ENCODE peak calls at places on chromosomes 6 and 20, in five cellular contexts. One of them, this sample, is unnamed.

GRCh38 chr6:27280064-27280539 is 32.0 kb downstream of the POM121L2 start:
- DNase-seq in stimulated activated CD8-positive, alpha-beta memory T cell treated with anti-CD3 and anti-CD28 coated beads, Interleukin-7, amount 100 ng/mL, for 1 hour: no peak
- DNase-seq in substantia nigra: no peak
- DNase-seq in fibroblast of the aortic adventitia: peak
- DNase-seq in mucosa of gallbladder: no peak
- DNase-seq in this sample: no peak

GRCh38 chr6:32785781-32786533 is 22.6 kb upstream of the HLA-DQB2 start:
- DNase-seq in stimulated activated CD8-positive, alpha-beta memory T cell treated with anti-CD3 and anti-CD28 coated beads, Interleukin-7, amount 100 ng/mL, for 1 hour: no peak
- DNase-seq in mucosa of gallbladder: peak
- DNase-seq in substantia nigra: peak
- DNase-seq in fibroblast of the aortic adventitia: peak
- DNase-seq in this sample: no peak

GRCh38 chr6:41438746-41439145 is 103.3 kb downstream of the NCR2 start:
- DNase-seq in mucosa of gallbladder: no peak
- DNase-seq in substantia nigra: no peak
- DNase-seq in stimulated activated CD8-positive, alpha-beta memory T cell treated with anti-CD3 and anti-CD28 coated beads, Interleukin-7, amount 100 ng/mL, for 1 hour: no peak
- DNase-seq in fibroblast of the aortic adventitia: no peak
- DNase-seq in this sample: no peak

GRCh38 chr6:10381133-10381829 is 33.6 kb downstream of the TFAP2A start:
- DNase-seq in substantia nigra: no peak
- DNase-seq in fibroblast of the aortic adventitia: no peak
- DNase-seq in mucosa of gallbladder: no peak
- DNase-seq in stimulated activated CD8-positive, alpha-beta memory T cell treated with anti-CD3 and anti-CD28 coated beads, Interleukin-7, amount 100 ng/mL, for 1 hour: no peak
- DNase-seq in this sample: no peak

GRCh38 chr6:109473120-109473519 is 9.9 kb downstream of the ZBTB24 start:
- DNase-seq in substantia nigra: no peak
- DNase-seq in mucosa of gallbladder: no peak
- DNase-seq in stimulated activated CD8-positive, alpha-beta memory T cell treated with anti-CD3 and anti-CD28 coated beads, Interleukin-7, amount 100 ng/mL, for 1 hour: no peak
- DNase-seq in fibroblast of the aortic adventitia: no peak
- DNase-seq in this sample: no peak

GRCh38 chr6:125816828-125817280 is 26.1 kb downstream of the NCOA7 start:
- DNase-seq in substantia nigra: no peak
- DNase-seq in mucosa of gallbladder: no peak
- DNase-seq in fibroblast of the aortic adventitia: no peak
- DNase-seq in stimulated activated CD8-positive, alpha-beta memory T cell treated with anti-CD3 and anti-CD28 coated beads, Interleukin-7, amount 100 ng/mL, for 1 hour: no peak
- DNase-seq in this sample: no peak

GRCh38 chr20:44901972-44902371 is 7.9 kb upstream of the PABPC1L start:
- DNase-seq in substantia nigra: peak
- DNase-seq in stimulated activated CD8-positive, alpha-beta memory T cell treated with anti-CD3 and anti-CD28 coated beads, Interleukin-7, amount 100 ng/mL, for 1 hour: no peak
- DNase-seq in mucosa of gallbladder: no peak
- DNase-seq in fibroblast of the aortic adventitia: peak
- DNase-seq in this sample: no peak

GRCh38 chr6:157244175-157244574 is 79.1 kb downstream of the TMEM242 start:
- DNase-seq in mucosa of gallbladder: peak
- DNase-seq in substantia nigra: no peak
- DNase-seq in stimulated activated CD8-positive, alpha-beta memory T cell treated with anti-CD3 and anti-CD28 coated beads, Interleukin-7, amount 100 ng/mL, for 1 hour: no peak
- DNase-seq in fibroblast of the aortic adventitia: peak
- DNase-seq in this sample: no peak

GRCh38 chr6:75128881-75129570 is 76.8 kb downstream of the COL12A1 start:
- DNase-seq in substantia nigra: no peak
- DNase-seq in fibroblast of the aortic adventitia: peak
- DNase-seq in stimulated activated CD8-positive, alpha-beta memory T cell treated with anti-CD3 and anti-CD28 coated beads, Interleukin-7, amount 100 ng/mL, for 1 hour: no peak
- DNase-seq in mucosa of gallbladder: no peak
- DNase-seq in this sample: no peak

GRCh38 chr20:707711-708110 is 32.1 kb upstream of the SCRT2 start:
- DNase-seq in fibroblast of the aortic adventitia: no peak
- DNase-seq in substantia nigra: no peak
- DNase-seq in mucosa of gallbladder: no peak
- DNase-seq in stimulated activated CD8-positive, alpha-beta memory T cell treated with anti-CD3 and anti-CD28 coated beads, Interleukin-7, amount 100 ng/mL, for 1 hour: no peak
- DNase-seq in this sample: no peak

GRCh38 chr20:59821788-59822187 is 111.6 kb downstream of the SYCP2 start:
- DNase-seq in fibroblast of the aortic adventitia: no peak
- DNase-seq in substantia nigra: no peak
- DNase-seq in stimulated activated CD8-positive, alpha-beta memory T cell treated with anti-CD3 and anti-CD28 coated beads, Interleukin-7, amount 100 ng/mL, for 1 hour: no peak
- DNase-seq in mucosa of gallbladder: no peak
- DNase-seq in this sample: no peak

GRCh38 chr20:56628873-56629463 is at the start of gene TFAP2C:
- DNase-seq in substantia nigra: no peak
- DNase-seq in fibroblast of the aortic adventitia: no peak
- DNase-seq in mucosa of gallbladder: peak
- DNase-seq in stimulated activated CD8-positive, alpha-beta memory T cell treated with anti-CD3 and anti-CD28 coated beads, Interleukin-7, amount 100 ng/mL, for 1 hour: no peak
- DNase-seq in this sample: no peak

GRCh38 chr6:5389086-5389745 is 127.9 kb downstream of the FARS2 start:
- DNase-seq in substantia nigra: no peak
- DNase-seq in mucosa of gallbladder: no peak
- DNase-seq in fibroblast of the aortic adventitia: peak
- DNase-seq in stimulated activated CD8-positive, alpha-beta memory T cell treated with anti-CD3 and anti-CD28 coated beads, Interleukin-7, amount 100 ng/mL, for 1 hour: no peak
- DNase-seq in this sample: no peak

GRCh38 chr6:43771210-43771857 is 1.3 kb downstream of the VEGFA start:
- DNase-seq in substantia nigra: no peak
- DNase-seq in stimulated activated CD8-positive, alpha-beta memory T cell treated with anti-CD3 and anti-CD28 coated beads, Interleukin-7, amount 100 ng/mL, for 1 hour: no peak
- DNase-seq in fibroblast of the aortic adventitia: peak
- DNase-seq in mucosa of gallbladder: peak
- DNase-seq in this sample: no peak

This sample was measured in cortex of kidney.